ENCODE peak calls at places on chromosomes 3 and 15, in six cellular contexts. One of them, this sample, is unnamed.
A peak's percentile ranks its signal among the peaks of the same experiment; 100 is the strongest.

GRCh38 chr3:58585994-58586393 is 8.8 kb upstream of the FAM107A start:
- DNase-seq in fibroblast of mammary gland: no peak
- DNase-seq in Calu3: no peak
- DNase-seq in H9: no peak
- DNase-seq in hepatocyte: no peak
- DNase-seq in GM23338: no peak
- DNase-seq in this sample: no peak

GRCh38 chr3:109396811-109397210 is 59.5 kb upstream of the DPPA4 start:
- DNase-seq in H9: no peak
- DNase-seq in GM23338: no peak
- DNase-seq in fibroblast of mammary gland: no peak
- DNase-seq in hepatocyte: no peak
- DNase-seq in Calu3: no peak
- DNase-seq in this sample: no peak

GRCh38 chr3:115321396-115321795 is 174.3 kb upstream of the ZBTB20 start:
- DNase-seq in hepatocyte: no peak
- DNase-seq in H9: no peak
- DNase-seq in GM23338: no peak
- DNase-seq in fibroblast of mammary gland: peak; percentile 77
- DNase-seq in Calu3: no peak
- DNase-seq in this sample: no peak

GRCh38 chr3:179961081-179962078 is 75.4 kb downstream of the PEX5L start:
- DNase-seq in GM23338: no peak
- DNase-seq in H9: no peak
- DNase-seq in Calu3: no peak
- DNase-seq in hepatocyte: no peak
- DNase-seq in fibroblast of mammary gland: no peak
- DNase-seq in this sample: no peak

GRCh38 chr3:127588675-127589577 is 1.6 kb downstream of the TPRA1 start:
- DNase-seq in GM23338: no peak
- DNase-seq in Calu3: peak; percentile 62
- DNase-seq in hepatocyte: peak; percentile 79
- DNase-seq in fibroblast of mammary gland: peak; percentile 67
- DNase-seq in H9: peak; percentile 42
- DNase-seq in this sample: no peak

GRCh38 chr3:171349392-171349791 is 110.8 kb downstream of the TNIK start:
- DNase-seq in hepatocyte: no peak
- DNase-seq in GM23338: no peak
- DNase-seq in Calu3: no peak
- DNase-seq in fibroblast of mammary gland: no peak
- DNase-seq in H9: no peak
- DNase-seq in this sample: no peak

GRCh38 chr3:12733566-12733965 is 25.5 kb downstream of the TMEM40 start:
- DNase-seq in fibroblast of mammary gland: no peak
- DNase-seq in Calu3: no peak
- DNase-seq in GM23338: no peak
- DNase-seq in hepatocyte: no peak
- DNase-seq in H9: no peak
- DNase-seq in this sample: no peak

GRCh38 chr3:186268616-186269448 is 93.2 kb downstream of the DGKG start:
- DNase-seq in hepatocyte: no peak
- DNase-seq in fibroblast of mammary gland: peak; percentile 37
- DNase-seq in GM23338: peak; percentile 51
- DNase-seq in Calu3: peak; percentile 29
- DNase-seq in H9: peak; percentile 65
- DNase-seq in this sample: no peak

GRCh38 chr3:80663426-80663825 is 895.6 kb upstream of the ROBO1 start:
- DNase-seq in GM23338: no peak
- DNase-seq in fibroblast of mammary gland: no peak
- DNase-seq in H9: no peak
- DNase-seq in hepatocyte: no peak
- DNase-seq in Calu3: no peak
- DNase-seq in this sample: no peak

GRCh38 chr3:124032351-124032880 is 40.5 kb upstream of the ROPN1 start:
- DNase-seq in fibroblast of mammary gland: peak; percentile 38
- DNase-seq in H9: peak; percentile 41
- DNase-seq in hepatocyte: peak; percentile 17
- DNase-seq in GM23338: peak; percentile 54
- DNase-seq in Calu3: no peak
- DNase-seq in this sample: no peak

GRCh38 chr3:147089286-147089685 is 317.1 kb downstream of the ZIC4 start:
- DNase-seq in hepatocyte: no peak
- DNase-seq in H9: no peak
- DNase-seq in GM23338: no peak
- DNase-seq in fibroblast of mammary gland: no peak
- DNase-seq in Calu3: no peak
- DNase-seq in this sample: no peak

GRCh38 chr3:165712382-165712781 is 124.8 kb downstream of the BCHE start:
- DNase-seq in Calu3: no peak
- DNase-seq in fibroblast of mammary gland: no peak
- DNase-seq in hepatocyte: no peak
- DNase-seq in H9: no peak
- DNase-seq in GM23338: no peak
- DNase-seq in this sample: no peak

GRCh38 chr3:153783106-153783505 is 338.1 kb upstream of the ARHGEF26 start:
- DNase-seq in hepatocyte: peak; percentile 59
- DNase-seq in H9: no peak
- DNase-seq in fibroblast of mammary gland: peak; percentile 39
- DNase-seq in GM23338: peak; percentile 23
- DNase-seq in Calu3: no peak
- DNase-seq in this sample: no peak

GRCh38 chr3:136075218-136075808 is 109.8 kb downstream of the PPP2R3A start:
- DNase-seq in fibroblast of mammary gland: peak; percentile 86
- DNase-seq in Calu3: peak; percentile 81
- DNase-seq in GM23338: peak; percentile 85
- DNase-seq in H9: peak; percentile 43
- DNase-seq in hepatocyte: peak; percentile 80
- DNase-seq in this sample: peak; percentile 35

GRCh38 chr3:45670995-45671394 is 18.2 kb upstream of the SACM1L start:
- DNase-seq in Calu3: no peak
- DNase-seq in H9: no peak
- DNase-seq in GM23338: no peak
- DNase-seq in fibroblast of mammary gland: peak; percentile 80
- DNase-seq in hepatocyte: no peak
- DNase-seq in this sample: no peak

GRCh38 chr3:37859908-37860199 is 1.8 kb upstream of the CTDSPL start:
- DNase-seq in hepatocyte: no peak
- DNase-seq in GM23338: no peak
- DNase-seq in fibroblast of mammary gland: no peak
- DNase-seq in H9: no peak
- DNase-seq in Calu3: no peak
- DNase-seq in this sample: no peak

GRCh38 chr3:171833775-171834460 is 9.2 kb upstream of the TMEM212 start:
- DNase-seq in GM23338: peak; percentile 42
- DNase-seq in hepatocyte: no peak
- DNase-seq in H9: no peak
- DNase-seq in Calu3: no peak
- DNase-seq in fibroblast of mammary gland: peak; percentile 83
- DNase-seq in this sample: no peak

GRCh38 chr15:66706225-66706732 is 4.2 kb downstream of the SMAD6 start:
- DNase-seq in fibroblast of mammary gland: no peak
- DNase-seq in H9: no peak
- DNase-seq in hepatocyte: peak; percentile 65
- DNase-seq in Calu3: no peak
- DNase-seq in GM23338: no peak
- DNase-seq in this sample: no peak
- TF ChIP-seq CTCF in fibroblast of mammary gland: peak; percentile 34
- TF ChIP-seq CTCF in H9: peak; percentile 65
- TF ChIP-seq CTCF in hepatocyte: peak; percentile 51
- TF ChIP-seq CTCF in Calu3: peak; percentile 46
- TF ChIP-seq CTCF in GM23338: peak; percentile 62
- TF ChIP-seq CTCF in this sample: no peak

DNA sequence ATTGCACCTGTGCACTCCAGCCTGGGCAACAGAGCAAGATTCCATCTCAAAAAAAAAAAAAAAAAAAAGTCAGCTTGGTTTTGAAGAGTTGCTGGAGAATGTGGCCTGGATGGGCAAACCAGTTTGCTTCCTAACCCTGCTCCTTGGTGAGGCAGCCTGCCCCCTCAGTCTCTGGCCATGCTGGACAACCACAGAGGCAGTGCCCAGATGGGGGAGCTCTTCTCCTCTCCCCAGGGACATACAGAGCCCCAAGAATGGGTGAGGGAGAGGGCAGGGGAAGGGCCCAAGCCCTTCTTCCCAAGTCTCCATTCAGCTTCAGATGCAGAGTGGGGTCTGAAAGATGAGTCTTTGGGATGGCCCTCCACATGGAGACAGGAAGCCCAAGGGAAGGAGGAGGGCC is 27.9 kb downstream of the CD276 start:
- DNase-seq in hepatocyte: no peak
- DNase-seq in H9: no peak
- DNase-seq in fibroblast of mammary gland: no peak
- DNase-seq in Calu3: no peak
- DNase-seq in GM23338: peak; percentile 46
- DNase-seq in this sample: no peak
- TF ChIP-seq CTCF in hepatocyte: no peak
- TF ChIP-seq CTCF in H9: peak; percentile 50
- TF ChIP-seq CTCF in fibroblast of mammary gland: no peak
- TF ChIP-seq CTCF in Calu3: no peak
- TF ChIP-seq CTCF in GM23338: peak; percentile 43
- TF ChIP-seq CTCF in this sample: no peak

GRCh38 chr3:14351617-14352001 is 50.8 kb upstream of the SLC6A6 start:
- DNase-seq in GM23338: no peak
- DNase-seq in fibroblast of mammary gland: no peak
- DNase-seq in Calu3: no peak
- DNase-seq in H9: no peak
- DNase-seq in hepatocyte: no peak
- DNase-seq in this sample: no peak
- TF ChIP-seq CTCF in GM23338: no peak
- TF ChIP-seq CTCF in fibroblast of mammary gland: no peak
- TF ChIP-seq CTCF in Calu3: no peak
- TF ChIP-seq CTCF in H9: peak; percentile 18
- TF ChIP-seq CTCF in hepatocyte: no peak
- TF ChIP-seq CTCF in this sample: no peak

GRCh38 chr3:18446067-18446793 is 21.1 kb upstream of the SATB1 start:
- DNase-seq in fibroblast of mammary gland: no peak
- DNase-seq in hepatocyte: no peak
- DNase-seq in H9: no peak
- DNase-seq in Calu3: no peak
- DNase-seq in GM23338: peak; percentile 52
- DNase-seq in this sample: no peak

GRCh38 chr3:18445421-18446066 is 20.4 kb upstream of the SATB1 start:
- DNase-seq in Calu3: no peak
- DNase-seq in fibroblast of mammary gland: no peak
- DNase-seq in H9: no peak
- DNase-seq in hepatocyte: peak; percentile 18
- DNase-seq in GM23338: peak; percentile 45
- DNase-seq in this sample: no peak

GRCh38 chr3:18442743-18443669 is 17.9 kb upstream of the SATB1 start:
- DNase-seq in Calu3: no peak
- DNase-seq in hepatocyte: no peak
- DNase-seq in H9: no peak
- DNase-seq in fibroblast of mammary gland: no peak
- DNase-seq in GM23338: peak; percentile 20
- DNase-seq in this sample: no peak

GRCh38 chr3:18443670-18444596 is 18.8 kb upstream of the SATB1 start:
- DNase-seq in hepatocyte: peak; percentile 38
- DNase-seq in H9: peak; percentile 59
- DNase-seq in GM23338: peak; percentile 79
- DNase-seq in Calu3: peak; percentile 26
- DNase-seq in fibroblast of mammary gland: no peak
- DNase-seq in this sample: no peak

DNA sequence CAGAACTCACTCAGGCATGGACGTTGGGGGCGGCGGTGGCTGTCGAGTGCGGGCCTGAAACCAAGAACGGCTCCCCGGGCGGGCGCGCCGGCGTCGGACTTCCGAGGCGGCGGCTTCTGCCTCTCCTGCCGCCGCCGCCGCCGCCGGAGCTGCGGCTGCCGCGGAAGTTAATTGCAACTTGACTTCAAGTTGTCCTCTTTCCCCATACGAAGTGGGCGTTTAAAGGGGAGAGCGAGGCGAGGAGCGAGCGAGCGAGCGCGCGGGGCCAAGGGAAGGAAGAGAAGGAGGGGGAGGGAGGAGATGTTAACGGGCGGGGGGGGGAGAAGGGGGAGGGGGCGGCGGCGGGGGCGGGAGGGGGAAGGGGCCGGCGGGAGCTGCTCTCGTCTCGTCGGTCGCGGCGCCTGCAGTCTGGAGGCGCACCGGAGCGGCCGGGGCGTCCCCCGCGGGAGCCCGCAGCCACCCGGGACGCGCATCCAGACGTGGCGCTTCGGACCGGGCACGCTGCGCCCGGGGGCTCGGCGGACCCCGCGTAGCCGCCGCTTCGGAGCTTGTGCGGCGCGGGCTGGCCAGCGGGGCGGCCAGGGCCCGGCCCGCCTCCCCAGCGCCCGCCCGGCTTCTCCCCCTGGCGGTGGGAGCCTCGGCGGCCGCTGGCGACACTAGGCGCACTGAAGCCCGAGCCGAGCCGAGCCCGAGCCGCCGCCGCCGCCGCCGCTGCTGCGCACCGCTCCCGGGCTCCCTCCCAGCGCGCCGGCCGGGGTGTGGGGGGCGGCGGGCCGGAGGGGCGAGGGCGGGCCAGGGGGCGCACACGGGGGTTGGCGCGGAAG is 19.7 kb upstream of the SATB1 start:
- DNase-seq in Calu3: peak; percentile 83
- DNase-seq in H9: peak; percentile 59
- DNase-seq in hepatocyte: peak; percentile 89
- DNase-seq in fibroblast of mammary gland: peak; percentile 22
- DNase-seq in GM23338: peak; percentile 77
- DNase-seq in this sample: no peak
- TF ChIP-seq CTCF in Calu3: no peak
- TF ChIP-seq CTCF in H9: no peak
- TF ChIP-seq CTCF in hepatocyte: peak; percentile 28
- TF ChIP-seq CTCF in fibroblast of mammary gland: no peak
- TF ChIP-seq CTCF in GM23338: no peak
- TF ChIP-seq CTCF in this sample: no peak

GRCh38 chr3:10367466-10367865 is 46.6 kb upstream of the SEC13 start:
- DNase-seq in Calu3: no peak
- DNase-seq in hepatocyte: no peak
- DNase-seq in fibroblast of mammary gland: no peak
- DNase-seq in H9: no peak
- DNase-seq in GM23338: no peak
- DNase-seq in this sample: no peak

GRCh38 chr3:10371167-10371566 is 50.3 kb upstream of the SEC13 start:
- DNase-seq in hepatocyte: no peak
- DNase-seq in fibroblast of mammary gland: peak; percentile 53
- DNase-seq in H9: no peak
- DNase-seq in Calu3: no peak
- DNase-seq in GM23338: no peak
- DNase-seq in this sample: no peak

GRCh38 chr3:10368512-10368911 is 47.6 kb upstream of the SEC13 start:
- DNase-seq in H9: no peak
- DNase-seq in Calu3: no peak
- DNase-seq in GM23338: no peak
- DNase-seq in fibroblast of mammary gland: no peak
- DNase-seq in hepatocyte: no peak
- DNase-seq in this sample: no peak

GRCh38 chr3:10371789-10372188 is 50.9 kb upstream of the SEC13 start:
- DNase-seq in GM23338: no peak
- DNase-seq in fibroblast of mammary gland: no peak
- DNase-seq in Calu3: no peak
- DNase-seq in H9: no peak
- DNase-seq in hepatocyte: no peak
- DNase-seq in this sample: no peak

GRCh38 chr3:10370429-10370828 is 49.5 kb upstream of the SEC13 start:
- DNase-seq in H9: no peak
- DNase-seq in hepatocyte: no peak
- DNase-seq in GM23338: no peak
- DNase-seq in fibroblast of mammary gland: peak; percentile 71
- DNase-seq in Calu3: no peak
- DNase-seq in this sample: no peak
- TF ChIP-seq CTCF in H9: no peak
- TF ChIP-seq CTCF in hepatocyte: no peak
- TF ChIP-seq CTCF in GM23338: no peak
- TF ChIP-seq CTCF in fibroblast of mammary gland: no peak
- TF ChIP-seq CTCF in Calu3: no peak
- TF ChIP-seq CTCF in this sample: no peak

GRCh38 chr3:196486263-196486662 is 17.3 kb downstream of the RNF168 start:
- DNase-seq in GM23338: no peak
- DNase-seq in hepatocyte: no peak
- DNase-seq in fibroblast of mammary gland: peak; percentile 8
- DNase-seq in H9: no peak
- DNase-seq in Calu3: peak; percentile 40
- DNase-seq in this sample: no peak
- TF ChIP-seq CTCF in GM23338: peak; percentile 37
- TF ChIP-seq CTCF in hepatocyte: peak; percentile 38
- TF ChIP-seq CTCF in fibroblast of mammary gland: peak; percentile 21
- TF ChIP-seq CTCF in H9: peak; percentile 53
- TF ChIP-seq CTCF in Calu3: no peak
- TF ChIP-seq CTCF in this sample: no peak